ENCODE peak calls at places on chromosomes 5 and 9, in nine cellular contexts. F is tibial nerve; I is brain microvascular endothelial cell; A is RWPE1; C is stomach; K is effector memory CD4-positive, alpha-beta T cell; X is heart right ventricle; U is CD4-positive, alpha-beta T cell; D is CD8-positive, alpha-beta T cell. J is an unnamed sample.

GRCh38 chr9:70049236-70049635 is 5.6 kb downstream of the MAMDC2 start:
- DNase-seq in F (peak), I (peak), A (peak), C (peak), K (no peak), X (no peak), U (no peak), D (no peak), J (no peak)

GRCh38 chr5:142587354-142587965 is 98.4 kb downstream of the FGF1 start:
- DNase-seq in F (peak), I (peak), A (no peak), C (peak), K (no peak), X (no peak), U (no peak), D (no peak), J (no peak)

GRCh38 chr5:56612759-56613158 is 202.6 kb upstream of the MAP3K1 start:
- DNase-seq in F (no peak), I (no peak), A (no peak), C (no peak), K (no peak), X (no peak), U (no peak), D (no peak), J (no peak)

GRCh38 chr9:101727621-101728524 is 10.6 kb downstream of the GRIN3A start:
- DNase-seq in F (no peak), I (peak), A (peak), C (no peak), K (no peak), X (no peak), U (no peak), D (no peak), J (no peak)

GRCh38 chr5:140360681-140361479 is 886 bp downstream of the SLC4A9 start:
- DNase-seq in F (no peak), I (no peak), A (no peak), C (no peak), K (no peak), X (no peak), U (no peak), D (no peak), J (no peak)

GRCh38 chr5:74865293-74865798 is 841 bp downstream of the FAM169A start:
- DNase-seq in F (no peak), I (no peak), A (peak), C (no peak), K (no peak), X (no peak), U (no peak), D (no peak), J (no peak)

GRCh38 chr5:123209163-123210013 is 120.3 kb downstream of the PRDM6 start:
- DNase-seq in F (no peak), I (peak), A (peak), C (no peak), K (no peak), X (no peak), U (no peak), D (no peak), J (no peak)

GRCh38 chr9:112850840-112851239 is 39.8 kb downstream of the SLC46A2 start:
- DNase-seq in F (no peak), I (no peak), A (no peak), C (no peak), K (no peak), X (no peak), U (no peak), D (no peak), J (no peak)

GRCh38 chr5:138653502-138653901 is 78.3 kb upstream of the HSPA9 start:
- DNase-seq in F (no peak), I (peak), A (peak), C (peak), K (no peak), X (no peak), U (no peak), D (no peak), J (peak)

GRCh38 chr5:88955403-88955802 is 72.4 kb upstream of the MEF2C start:
- DNase-seq in F (no peak), I (no peak), A (no peak), C (no peak), K (no peak), X (no peak), U (no peak), D (no peak), J (no peak)

GRCh38 chr9:135275163-135275925 is 187.9 kb downstream of the OLFM1 start:
- DNase-seq in F (no peak), I (no peak), A (no peak), C (peak), K (no peak), X (no peak), U (no peak), D (no peak), J (peak)

GRCh38 chr5:138504799-138505198 is 38.2 kb downstream of the ETF1 start:
- DNase-seq in F (no peak), I (no peak), A (peak), C (peak), K (no peak), X (peak), U (no peak), D (no peak), J (peak)

GRCh38 chr9:85586684-85587083 is 155.1 kb downstream of the AGTPBP1 start:
- DNase-seq in F (no peak), I (no peak), A (no peak), C (no peak), K (no peak), X (no peak), U (no peak), D (no peak), J (no peak)

GRCh38 chr5:56155085-56155484 is 78.0 kb downstream of the ANKRD55 start:
- DNase-seq in F (no peak), I (no peak), A (no peak), C (no peak), K (no peak), X (no peak), U (no peak), D (no peak), J (no peak)

GRCh38 chr5:60125636-60126035 is 232.1 kb upstream of the PDE4D start:
- DNase-seq in F (no peak), I (no peak), A (no peak), C (no peak), K (no peak), X (no peak), U (no peak), D (no peak), J (no peak)

GRCh38 chr5:73654861-73655318 is 28.9 kb downstream of the ARHGEF28 start:
- DNase-seq in F (no peak), I (no peak), A (no peak), C (no peak), K (no peak), X (no peak), U (no peak), D (no peak), J (no peak)

GRCh38 chr9:136939431-136939995 is 5.0 kb downstream of the FBXW5 start:
- DNase-seq in F (no peak), I (no peak), A (no peak), C (no peak), K (no peak), X (no peak), U (no peak), D (no peak), J (no peak)

GRCh38 chr9:136934247-136934646 is 10.3 kb downstream of the FBXW5 start:
- DNase-seq in F (no peak), I (no peak), A (no peak), C (no peak), K (no peak), X (no peak), U (no peak), D (no peak), J (no peak)

GRCh38 chr9:136939996-136940525 is 4.5 kb downstream of the FBXW5 start:
- DNase-seq in F (no peak), I (no peak), A (no peak), C (no peak), K (no peak), X (peak), U (no peak), D (no peak), J (peak)

GRCh38 chr9:136937186-136938001 is 7.1 kb downstream of the FBXW5 start:
- DNase-seq in F (no peak), I (no peak), A (no peak), C (no peak), K (no peak), X (no peak), U (no peak), D (no peak), J (no peak)

GRCh38 chr9:136936645-136937170 is 7.8 kb downstream of the FBXW5 start:
- DNase-seq in F (no peak), I (no peak), A (no peak), C (no peak), K (no peak), X (no peak), U (no peak), D (no peak), J (no peak)
- H3K27ac ChIP-seq in F (no peak), I (no peak), A (peak), C (no peak), K (no peak), X (no peak), U (no peak), D (no peak), J (no peak)

GRCh38 chr5:132773114-132773513 is 3.9 kb downstream of the SEPTIN8 start:
- DNase-seq in F (no peak), I (no peak), A (no peak), C (no peak), K (no peak), X (no peak), U (no peak), D (no peak), J (no peak)

GRCh38 chr5:132773601-132774355 is 3.3 kb downstream of the SEPTIN8 start:
- DNase-seq in F (no peak), I (no peak), A (no peak), C (no peak), K (no peak), X (no peak), U (no peak), D (no peak), J (no peak)

GRCh38 chr5:132770476-132771159 is 6.4 kb downstream of the SEPTIN8 start:
- DNase-seq in F (no peak), I (no peak), A (no peak), C (no peak), K (no peak), X (no peak), U (no peak), D (no peak), J (no peak)

GRCh38 chr5:132772291-132773070 is 4.6 kb downstream of the SEPTIN8 start:
- DNase-seq in F (no peak), I (no peak), A (no peak), C (no peak), K (no peak), X (no peak), U (no peak), D (no peak), J (no peak)

GRCh38 chr5:132771559-132771998 is 5.5 kb downstream of the SEPTIN8 start:
- DNase-seq in F (no peak), I (peak), A (no peak), C (no peak), K (no peak), X (peak), U (no peak), D (no peak), J (no peak)
- H3K27ac ChIP-seq in F (peak), I (no peak), A (no peak), C (peak), K (no peak), X (peak), U (no peak), D (no peak), J (peak)

DNA sequence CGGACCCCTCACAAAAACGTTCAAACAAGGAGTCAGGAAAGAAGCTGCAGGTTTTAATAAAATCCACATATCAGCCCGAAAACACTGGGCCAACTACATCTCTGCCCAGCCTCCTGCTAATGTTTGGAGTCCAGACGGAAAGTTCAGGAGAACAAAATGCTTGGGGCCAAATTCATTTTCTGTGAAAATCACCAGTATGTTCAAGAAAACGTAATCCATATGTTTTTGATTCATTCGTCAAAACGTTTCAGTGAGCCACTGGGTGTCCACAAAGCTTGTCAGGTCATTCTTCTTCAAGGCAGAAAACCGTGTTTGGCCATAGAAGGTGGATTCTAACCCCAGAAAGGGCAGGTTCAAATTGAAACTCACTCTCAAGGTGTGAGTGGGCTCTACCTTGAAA is 87.6 kb upstream of the GAS1 start:
- DNase-seq in F (no peak), I (no peak), A (no peak), C (no peak), K (no peak), X (no peak), U (no peak), D (no peak), J (no peak)
- H3K27ac ChIP-seq in F (no peak), I (no peak), A (no peak), C (peak), K (no peak), X (no peak), U (no peak), D (no peak), J (no peak)

GRCh38 chr5:172857982-172858381 is 23.9 kb downstream of the ERGIC1 start:
- DNase-seq in F (no peak), I (no peak), A (no peak), C (no peak), K (no peak), X (no peak), U (no peak), D (no peak), J (no peak)
- H3K27ac ChIP-seq in F (peak), I (peak), A (peak), C (peak), K (no peak), X (peak), U (no peak), D (no peak), J (no peak)

GRCh38 chr9:83472764-83473163 is 65.4 kb downstream of the FRMD3 start:
- DNase-seq in F (peak), I (no peak), A (no peak), C (no peak), K (no peak), X (no peak), U (no peak), D (no peak), J (no peak)

GRCh38 chr9:83472221-83472665 is 66.0 kb downstream of the FRMD3 start:
- DNase-seq in F (no peak), I (peak), A (peak), C (peak), K (no peak), X (peak), U (no peak), D (no peak), J (no peak)

GRCh38 chr9:83475741-83476140 is 62.5 kb downstream of the FRMD3 start:
- DNase-seq in F (no peak), I (no peak), A (no peak), C (no peak), K (no peak), X (no peak), U (no peak), D (no peak), J (no peak)

GRCh38 chr9:83474631-83475030 is 63.6 kb downstream of the FRMD3 start:
- DNase-seq in F (no peak), I (no peak), A (no peak), C (no peak), K (no peak), X (no peak), U (no peak), D (no peak), J (no peak)

DNA sequence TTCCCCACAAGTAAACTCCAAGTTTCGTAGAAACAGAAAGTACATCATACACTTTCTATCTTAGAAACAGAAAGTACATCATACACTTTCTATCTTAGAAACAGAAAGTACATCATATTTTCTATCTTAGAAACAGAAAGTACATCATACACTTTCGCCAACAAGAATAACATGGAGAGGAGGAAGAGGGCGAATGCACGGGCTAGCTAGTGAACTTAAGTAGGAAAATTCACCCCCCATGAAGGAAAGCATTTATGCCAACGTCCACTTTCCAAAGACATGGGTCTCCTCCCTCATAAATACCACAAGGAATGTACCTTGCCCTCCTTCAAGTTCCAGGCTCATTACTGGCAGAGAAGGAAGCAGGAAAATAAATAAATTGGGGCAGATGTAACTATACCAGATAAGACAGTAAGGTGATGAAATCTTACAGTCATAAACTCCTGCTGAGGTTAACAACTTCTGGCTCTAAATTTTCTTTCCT is 64.7 kb downstream of the FRMD3 start:
- DNase-seq in F (no peak), I (peak), A (no peak), C (no peak), K (no peak), X (no peak), U (no peak), D (no peak), J (no peak)
- H3K27ac ChIP-seq in F (peak), I (no peak), A (no peak), C (no peak), K (no peak), X (peak), U (no peak), D (no peak), J (no peak)

DNA sequence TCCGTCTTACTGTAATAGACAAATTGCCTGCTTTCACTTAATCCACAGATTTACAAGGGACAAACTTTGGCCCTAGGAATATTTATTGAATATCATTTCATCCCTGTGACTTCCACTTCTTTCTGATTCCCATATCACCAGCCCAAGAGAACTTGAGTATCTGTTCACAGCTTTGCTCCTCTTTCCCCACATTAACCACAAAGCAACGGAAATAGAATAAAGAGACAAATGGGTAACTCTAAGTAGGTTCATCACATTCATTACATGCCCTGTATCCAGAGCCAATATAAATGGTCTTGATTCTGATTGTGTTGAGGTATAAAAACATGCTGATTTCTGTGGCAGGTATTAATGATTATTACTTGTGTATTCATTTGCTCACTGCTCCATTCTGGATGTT is 41.9 kb downstream of the TMEM252 start:
- DNase-seq in F (no peak), I (no peak), A (no peak), C (no peak), K (no peak), X (no peak), U (no peak), D (no peak), J (no peak)
- H3K27ac ChIP-seq in F (no peak), I (no peak), A (no peak), C (peak), K (no peak), X (no peak), U (no peak), D (no peak), J (no peak)

J was measured in substantia nigra.